ENCODE peak calls at places on chromosomes 6 and 20, in seven cellular contexts. U, X, T, L, O, Y and P are unnamed samples.
A peak's percentile ranks its signal among the peaks of the same experiment; 100 is the strongest.

GRCh38 chr20:19026121-19026878 is 186.1 kb upstream of the SLC24A3 start:
- DNase-seq in U (no peak), X (no peak), L (no peak), T (no peak), O (no peak), Y (no peak), P (no peak)

GRCh38 chr6:64520050-64520449 is 884.4 kb downstream of the PHF3 start:
- DNase-seq in O (peak; percentile 89), T (peak; percentile 92), L (peak; percentile 93), U (peak; percentile 96), Y (no peak), X (no peak), P (no peak)

GRCh38 chr6:46715106-46715505 is 20.1 kb downstream of the PLA2G7 start:
- DNase-seq in T (peak; percentile 83), O (peak; percentile 40), U (peak; percentile 17), X (no peak), Y (no peak), L (peak; percentile 10), P (no peak)

GRCh38 chr6:31782126-31782941 is 5.2 kb upstream of the VWA7 start:
- DNase-seq in X (no peak), U (no peak), O (no peak), L (no peak), Y (no peak), T (no peak), P (no peak)

GRCh38 chr20:18223399-18223798 is 64.9 kb upstream of the ZNF133 start:
- DNase-seq in T (peak; percentile 38), U (no peak), L (no peak), Y (no peak), O (no peak), X (no peak), P (no peak)

GRCh38 chr6:79604583-79605037 is 26.5 kb upstream of the SH3BGRL2 start:
- DNase-seq in L (peak; percentile 98), X (no peak), T (peak; percentile 13), Y (no peak), U (peak; percentile 83), O (peak; percentile 19), P (no peak)

GRCh38 chr20:43040427-43040826 is 149.3 kb downstream of the PTPRT start:
- DNase-seq in X (no peak), T (no peak), Y (no peak), U (no peak), O (peak; percentile 0), L (no peak), P (no peak)

GRCh38 chr20:44745560-44746366 is at the start of gene KCNK15:
- DNase-seq in O (no peak), Y (no peak), X (no peak), L (no peak), T (peak; percentile 18), U (peak; percentile 13), P (peak; percentile 47)

GRCh38 chr6:154501287-154501868 is 9.1 kb downstream of the CNKSR3 start:
- DNase-seq in O (no peak), Y (no peak), X (no peak), L (no peak), T (no peak), U (no peak), P (no peak)

GRCh38 chr6:63410435-63411426 is 90.9 kb upstream of the LGSN start:
- DNase-seq in Y (no peak), X (no peak), L (no peak), T (no peak), U (no peak), O (no peak), P (no peak)

GRCh38 chr6:129114992-129115391 is 232.1 kb downstream of the LAMA2 start:
- DNase-seq in U (peak; percentile 66), T (no peak), Y (no peak), X (no peak), O (peak; percentile 3), L (no peak), P (no peak)

GRCh38 chr6:149862901-149863595 is 1.1 kb downstream of the LRP11 start:
- DNase-seq in T (peak; percentile 73), U (peak; percentile 63), X (peak; percentile 37), O (peak; percentile 97), L (peak; percentile 53), Y (no peak), P (peak; percentile 74)

GRCh38 chr20:44805991-44806729 is 4.2 kb downstream of the RIMS4 start:
- DNase-seq in X (no peak), O (peak; percentile 74), L (peak; percentile 19), U (peak; percentile 12), T (no peak), Y (peak; percentile 15), P (peak; percentile 91)

GRCh38 chr20:15924556-15924955 is 648.7 kb downstream of the KIF16B start:
- DNase-seq in U (no peak), T (no peak), X (no peak), Y (no peak), O (no peak), L (no peak), P (no peak)

GRCh38 chr20:32112862-32113261 is 3.3 kb downstream of the TM9SF4 start:
- DNase-seq in U (no peak), O (peak; percentile 60), L (no peak), Y (no peak), X (no peak), T (peak; percentile 72), P (no peak)

GRCh38 chr6:23031986-23032385 is 462.6 kb downstream of the HDGFL1 start:
- DNase-seq in T (peak; percentile 17), U (peak; percentile 10), O (no peak), X (no peak), L (no peak), Y (no peak), P (no peak)

GRCh38 chr20:52410182-52410647 is 218.6 kb upstream of the ZFP64 start:
- DNase-seq in L (peak; percentile 74), O (no peak), T (no peak), X (peak; percentile 22), Y (no peak), U (no peak), P (no peak)

GRCh38 chr6:3987072-3987471 is 91.9 kb downstream of the FAM217A start:
- DNase-seq in X (no peak), T (no peak), L (peak; percentile 39), Y (no peak), U (peak; percentile 30), O (no peak), P (no peak)

GRCh38 chr6:444653-445275 is 53.2 kb downstream of the IRF4 start:
- DNase-seq in T (no peak), X (no peak), L (no peak), U (no peak), O (no peak), Y (no peak), P (no peak)

GRCh38 chr20:32564921-32565734 is 20.0 kb downstream of the NOL4L start:
- DNase-seq in O (no peak), L (no peak), X (no peak), Y (no peak), T (no peak), U (no peak), P (no peak)

DNA sequence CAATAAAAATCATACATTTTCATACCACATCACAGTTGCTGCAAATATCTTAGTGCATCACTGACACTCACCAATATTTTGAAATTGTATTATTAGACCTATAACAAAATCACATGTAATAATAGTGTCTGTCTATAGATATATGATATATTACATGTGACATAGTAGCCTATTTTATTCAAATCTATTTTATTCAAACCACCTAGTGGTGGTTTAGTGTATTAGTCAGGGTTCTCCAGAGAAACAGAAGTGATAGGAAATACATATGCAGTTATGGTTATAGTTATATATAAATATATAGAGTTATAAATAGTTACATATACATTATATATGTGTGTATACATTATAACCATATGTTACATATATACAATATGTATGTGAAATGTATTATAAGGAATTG is 366.5 kb upstream of the ARID1B start:
- DNase-seq in U (no peak), L (no peak), O (no peak), Y (no peak), T (no peak), X (no peak), P (no peak)
- TF ChIP-seq CTCF in U (peak; percentile 18), L (no peak), O (peak; percentile 35), Y (no peak), T (peak; percentile 8), X (peak; percentile 44), P (peak; percentile 60)

DNA sequence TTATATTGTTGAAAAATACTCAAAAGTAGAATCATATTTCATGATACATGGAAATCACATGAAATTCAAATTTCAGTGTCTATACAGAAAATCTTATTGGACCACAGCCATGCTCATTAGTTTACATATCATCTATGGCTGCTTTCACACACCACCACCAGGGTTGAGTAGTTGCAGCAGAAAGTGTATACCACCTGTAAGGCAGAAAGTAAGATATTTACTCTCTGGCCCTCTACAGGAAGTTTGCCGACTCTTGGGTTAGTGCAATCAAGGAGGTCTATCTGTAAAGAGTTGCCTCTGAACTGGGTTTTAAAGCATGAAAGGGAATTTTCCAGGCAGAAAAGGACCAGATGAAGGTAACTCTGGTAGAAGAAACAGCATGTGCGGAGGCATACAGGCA is 432.3 kb downstream of the DHX35 start:
- DNase-seq in T (no peak), O (no peak), L (no peak), U (no peak), X (no peak), Y (no peak), P (no peak)
- TF ChIP-seq CTCF in T (no peak), O (no peak), L (no peak), U (no peak), X (no peak), Y (no peak), P (no peak)

GRCh38 chr20:14556206-14556605 is 218.8 kb upstream of the FLRT3 start:
- DNase-seq in T (no peak), O (no peak), L (no peak), Y (no peak), U (no peak), X (no peak), P (no peak)
- TF ChIP-seq CTCF in T (no peak), O (no peak), L (no peak), Y (no peak), U (no peak), X (no peak), P (no peak)

GRCh38 chr6:34982424-34982852 is 93.4 kb downstream of the ANKS1A start:
- DNase-seq in T (peak; percentile 23), L (peak; percentile 6), U (peak; percentile 52), Y (no peak), X (no peak), O (peak; percentile 7), P (no peak)
- TF ChIP-seq CTCF in T (peak; percentile 39), L (peak; percentile 47), U (peak; percentile 50), Y (no peak), X (no peak), O (no peak), P (no peak)

GRCh38 chr6:44485601-44486000 is 98.1 kb downstream of the CDC5L start:
- DNase-seq in T (no peak), L (no peak), Y (no peak), O (no peak), X (no peak), U (no peak), P (no peak)
- TF ChIP-seq CTCF in T (no peak), L (no peak), Y (no peak), O (no peak), X (no peak), U (no peak), P (no peak)